ENCODE peak calls at places on chromosomes 11 and 22, in six cellular contexts. M is stimulated activated CD4-positive, alpha-beta T cell treated with anti-CD3 and anti-CD28 coated beads, Interleukin-1b, Interleukin-23, amount 100 ng/mL, for 24 hours; Y is EH; I is endodermal cell; B is activated CD4-positive, CD25-positive, alpha-beta regulatory T cell; Q is C1 segment of cervical spinal cord. O is an unnamed sample.

GRCh38 chr11:620935-621814 is 3.6 kb downstream of the CDHR5 start:
- DNase-seq in Y (no peak), M (no peak), I (no peak), Q (no peak), B (no peak), O (no peak)

GRCh38 chr11:108817971-108818370 is 153.1 kb downstream of the DDX10 start:
- DNase-seq in M (no peak), B (no peak), Q (no peak), Y (no peak), I (no peak), O (no peak)

GRCh38 chr11:134654161-134654915 is 242.3 kb upstream of the B3GAT1 start:
- DNase-seq in Y (no peak), I (peak), B (no peak), Q (no peak), M (no peak), O (no peak)

GRCh38 chr22:38732251-38732815 is 23.5 kb downstream of the SUN2 start:
- DNase-seq in B (no peak), Q (no peak), Y (no peak), I (no peak), M (no peak), O (no peak)

GRCh38 chr11:67538306-67538705 is 15.1 kb upstream of the CABP2 start:
- DNase-seq in B (no peak), M (no peak), Y (peak), I (no peak), Q (no peak), O (no peak)

GRCh38 chr11:87473174-87473573 is 435.4 kb downstream of the TMEM135 start:
- DNase-seq in B (no peak), M (no peak), Q (no peak), I (no peak), Y (peak), O (no peak)

GRCh38 chr11:59857444-59858434 is 8.5 kb downstream of the TCN1 start:
- DNase-seq in B (no peak), I (peak), Q (no peak), M (no peak), Y (no peak), O (no peak)

GRCh38 chr11:12803086-12803826 is 129.0 kb downstream of the TEAD1 start:
- DNase-seq in Q (no peak), Y (peak), I (no peak), M (no peak), B (no peak), O (no peak)

GRCh38 chr11:130609121-130610035 is 160.9 kb downstream of the ADAMTS15 start:
- DNase-seq in Q (no peak), I (peak), B (no peak), M (no peak), Y (peak), O (no peak)

GRCh38 chr11:65851811-65852507 is 6.0 kb downstream of the CFL1 start:
- DNase-seq in Q (no peak), I (no peak), B (no peak), M (no peak), Y (no peak), O (no peak)

GRCh38 chr22:19378362-19378711 is 53.2 kb downstream of the HIRA start:
- DNase-seq in M (no peak), B (no peak), I (no peak), Y (no peak), Q (no peak), O (no peak)

GRCh38 chr11:92130432-92130831 is 94.2 kb upstream of the FAT3 start:
- DNase-seq in B (no peak), M (no peak), I (no peak), Y (peak), Q (no peak), O (no peak)

GRCh38 chr11:33160147-33160546 is 1.1 kb downstream of the CSTF3 start:
- DNase-seq in M (no peak), B (no peak), Y (peak), Q (no peak), I (no peak), O (no peak)

GRCh38 chr11:113202431-113202830 is 112.0 kb upstream of the TTC12 start:
- DNase-seq in Y (peak), Q (no peak), I (no peak), M (no peak), B (no peak), O (no peak)

O was measured in anterior cingulate cortex.